ENCODE peak calls at places on chromosome 2, in seven cellular contexts. U is left ventricle myocardium superior; O is stimulated activated CD4-positive, alpha-beta T cell treated with anti-CD3 and anti-CD28 coated beads, Interleukin-2, amount 100 ng/mL, for 48 hours; I is ELF-1; R is LoVo; P is NT2/D1; W is left lobe of liver. L is an unnamed sample.
A peak's percentile ranks its signal among the peaks of the same experiment; 100 is the strongest.

GRCh38 chr2:165239826-165240618 is 808 bp downstream of the SCN2A start:
- DNase-seq in U (no peak), O (no peak), I (no peak), R (no peak), P (no peak), W (no peak), L (no peak)

GRCh38 chr2:21715865-21716264 is 592.1 kb downstream of the TDRD15 start:
- DNase-seq in U (peak; percentile 37), O (no peak), I (no peak), R (no peak), P (no peak), W (no peak), L (no peak)

GRCh38 chr2:28691774-28692281 is 59.8 kb upstream of the PPP1CB start:
- DNase-seq in U (peak; percentile 45), O (no peak), I (peak; percentile 84), R (peak; percentile 38), P (no peak), W (no peak), L (no peak)

GRCh38 chr2:101520246-101520645 is 45.3 kb upstream of the RFX8 start:
- DNase-seq in U (no peak), O (no peak), I (no peak), R (no peak), P (no peak), W (no peak), L (no peak)

GRCh38 chr2:164073053-164073757 is 337.4 kb upstream of the FIGN start:
- DNase-seq in U (no peak), O (no peak), I (no peak), R (no peak), P (no peak), W (no peak), L (no peak)

GRCh38 chr2:30756971-30757370 is 50.3 kb downstream of the CAPN13 start:
- DNase-seq in U (no peak), O (no peak), I (no peak), R (no peak), P (no peak), W (no peak), L (no peak)

GRCh38 chr2:109595644-109596043 is 18.1 kb downstream of the SEPTIN10 start:
- DNase-seq in U (no peak), O (no peak), I (no peak), R (no peak), P (no peak), W (no peak), L (no peak)

GRCh38 chr2:126720031-126720368 is 64.0 kb downstream of the GYPC start:
- DNase-seq in U (no peak), O (no peak), I (no peak), R (no peak), P (no peak), W (no peak), L (no peak)

GRCh38 chr2:75182606-75183005 is 16.7 kb downstream of the TACR1 start:
- DNase-seq in U (no peak), O (no peak), I (no peak), R (no peak), P (no peak), W (no peak), L (no peak)

GRCh38 chr2:237682901-237683670 is 55.7 kb downstream of the LRRFIP1 start:
- DNase-seq in U (peak; percentile 64), O (no peak), I (no peak), R (peak; percentile 64), P (no peak), W (peak; percentile 63), L (no peak)

GRCh38 chr2:74511104-74511989 is 2.9 kb upstream of the TLX2 start:
- DNase-seq in U (no peak), O (no peak), I (no peak), R (no peak), P (no peak), W (no peak), L (no peak)

L was measured in KG1.